ENCODE peak calls at places on chromosomes 4 and X, in four cellular contexts. A is K562, Q is AG04450, F is endothelial cell. P is an unnamed sample.

GRCh38 chr4:87030606-87031441 is 96.0 kb downstream of the AFF1 start:
- DNase-seq in A (peak), Q (no peak), F (no peak), P (no peak)

GRCh38 chr4:113405874-113406722 is 355.4 kb downstream of the CAMK2D start:
- DNase-seq in F (no peak), A (no peak), Q (no peak), P (no peak)

GRCh38 chrX:39309018-39309620 is 507.9 kb downstream of the MID1IP1 start:
- DNase-seq in F (no peak), Q (no peak), A (no peak), P (peak)

GRCh38 chr4:181548873-181549541 is 694.2 kb upstream of the TENM3 start:
- DNase-seq in Q (peak), F (no peak), A (no peak), P (no peak)

GRCh38 chrX:78957768-78958130 is 12.6 kb downstream of the P2RY10 start:
- DNase-seq in F (no peak), Q (no peak), A (no peak), P (peak)

GRCh38 chr4:80322716-80323115 is 12.8 kb upstream of the CFAP299 start:
- DNase-seq in Q (no peak), A (peak), F (no peak), P (no peak)

GRCh38 chr4:25861422-25861926 is 1.3 kb downstream of the SEL1L3 start:
- DNase-seq in A (peak), F (no peak), Q (no peak), P (no peak)

GRCh38 chr4:1207603-1208265 is 35.4 kb upstream of the SPON2 start:
- DNase-seq in F (no peak), Q (peak), A (no peak), P (no peak)

GRCh38 chr4:30860983-30861382 is 140.8 kb downstream of the PCDH7 start:
- DNase-seq in F (no peak), A (no peak), Q (no peak), P (no peak)

GRCh38 chrX:13081385-13082285 is 37.2 kb upstream of the FAM9C start:
- DNase-seq in Q (no peak), F (no peak), A (no peak), P (no peak)

GRCh38 chr4:106114284-106114683 is 201.7 kb downstream of the TBCK start:
- DNase-seq in Q (no peak), F (no peak), A (no peak), P (no peak)

GRCh38 chr4:78889955-78890354 is 49.3 kb downstream of the PAQR3 start:
- DNase-seq in F (no peak), A (no peak), Q (no peak), P (no peak)

GRCh38 chr4:186881521-186882220 is 158.0 kb upstream of the FAT1 start:
- DNase-seq in A (no peak), F (no peak), Q (peak), P (no peak)

GRCh38 chrX:103464071-103464773 is 55.1 kb downstream of the RAB40A start:
- DNase-seq in A (peak), Q (no peak), F (peak), P (peak)

GRCh38 chr4:182809417-182810102 is 107.6 kb downstream of the DCTD start:
- DNase-seq in A (no peak), F (peak), Q (no peak), P (no peak)

GRCh38 chrX:265502-265901 is 15.7 kb upstream of the PLCXD1 start:
- DNase-seq in A (no peak), F (no peak), Q (no peak), P (no peak)

GRCh38 chrX:42746606-42747005 is 31.4 kb downstream of the PPP1R2C start:
- DNase-seq in A (no peak), F (no peak), Q (no peak), P (no peak)

GRCh38 chr4:15149234-15149841 is 147.1 kb downstream of the CPEB2 start:
- DNase-seq in A (no peak), F (no peak), Q (no peak), P (peak)

GRCh38 chr4:70892086-70892769 is 9.9 kb upstream of the MOB1B start:
- DNase-seq in A (peak), Q (no peak), F (no peak), P (no peak)

GRCh38 chr4:55853484-55854046 is at the start of gene EXOC1:
- DNase-seq in Q (peak), F (peak), A (peak), P (peak)

GRCh38 chr4:57504139-57504538 is 394.0 kb upstream of the IGFBP7 start:
- DNase-seq in F (no peak), Q (no peak), A (no peak), P (no peak)

GRCh38 chrX:38664285-38664684 is 102.9 kb downstream of the TSPAN7 start:
- DNase-seq in Q (no peak), F (peak), A (peak), P (no peak)

GRCh38 chr4:97911236-97911906 is 231.9 kb downstream of the STPG2 start:
- DNase-seq in A (no peak), F (no peak), Q (no peak), P (no peak)

GRCh38 chr4:1508161-1509160 is 102.2 kb upstream of the NKX1-1 start:
- DNase-seq in F (no peak), Q (no peak), A (no peak), P (no peak)

GRCh38 chr4:7557447-7557846 is 122.7 kb upstream of the PSAPL1 start:
- DNase-seq in F (no peak), Q (peak), A (no peak), P (no peak)

GRCh38 chr4:10079951-10080873 is 36.4 kb downstream of the WDR1 start:
- DNase-seq in A (no peak), Q (no peak), F (no peak), P (no peak)

GRCh38 chrX:21778236-21778635 is 20.3 kb upstream of the SMPX start:
- DNase-seq in A (no peak), Q (no peak), F (no peak), P (no peak)

GRCh38 chr4:19888587-19888986 is 363.1 kb upstream of the SLIT2 start:
- DNase-seq in Q (no peak), A (no peak), F (no peak), P (no peak)

GRCh38 chr4:53680588-53680987 is 89.3 kb upstream of the LNX1 start:
- DNase-seq in Q (no peak), A (no peak), F (no peak), P (no peak)

GRCh38 chr4:184310881-184311709 is 93.4 kb upstream of the ENPP6 start:
- DNase-seq in F (no peak), A (no peak), Q (no peak), P (no peak)

GRCh38 chrX:72348247-72348979 is 42.7 kb upstream of the CITED1 start:
- DNase-seq in Q (no peak), F (no peak), A (no peak), P (no peak)

GRCh38 chr4:94015956-94016355 is 187.4 kb downstream of the ATOH1 start:
- DNase-seq in Q (no peak), F (no peak), A (no peak), P (no peak)

DNA sequence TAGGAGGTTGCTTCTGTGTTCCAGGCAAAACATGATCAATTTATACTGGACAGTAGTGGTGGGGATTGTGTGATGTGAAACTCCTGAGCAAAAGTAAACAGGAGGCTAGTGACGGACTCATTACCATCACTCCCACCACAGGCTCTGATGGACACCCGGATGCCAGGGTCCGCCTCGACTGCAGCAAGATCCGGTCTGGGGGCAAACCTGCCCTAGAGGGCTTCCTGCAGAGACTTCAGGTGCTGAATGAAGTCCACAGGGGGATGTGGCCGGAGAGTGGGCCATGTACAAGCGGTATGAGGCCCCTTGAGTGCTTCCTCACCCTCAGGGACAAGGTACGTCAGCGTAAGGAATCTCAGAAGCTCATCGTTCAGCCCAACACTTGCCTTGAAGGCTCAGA is 23.4 kb upstream of the TECRL start:
- DNase-seq in Q (no peak), A (no peak), F (no peak), P (no peak)
- TF ChIP-seq CTCF in Q (no peak), A (no peak), F (no peak), P (no peak)

GRCh38 chr4:148415500-148415899 is 26.7 kb downstream of the NR3C2 start:
- DNase-seq in A (no peak), F (no peak), Q (no peak), P (no peak)
- TF ChIP-seq CTCF in A (no peak), F (no peak), Q (no peak), P (no peak)

DNA sequence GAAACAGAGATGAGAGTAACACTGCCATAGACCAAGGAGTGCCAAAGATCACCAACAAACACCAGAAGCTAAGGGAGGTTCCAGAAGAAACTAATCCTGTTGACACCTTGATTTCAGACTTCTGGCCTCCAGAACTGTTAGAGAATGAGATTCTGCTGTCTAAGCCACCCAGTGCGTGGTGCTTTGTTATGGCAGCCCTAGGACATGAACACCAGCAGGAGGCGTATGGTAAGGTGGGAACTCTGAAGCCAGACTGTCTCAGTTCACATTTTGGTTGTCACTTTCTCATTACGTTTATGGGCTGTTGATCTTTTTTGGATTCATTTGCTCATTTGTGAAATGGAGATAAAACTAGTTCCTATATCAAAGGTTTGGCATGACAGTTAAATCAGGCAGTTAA is 142.9 kb downstream of the DCHS2 start:
- DNase-seq in Q (no peak), F (no peak), A (peak), P (no peak)
- TF ChIP-seq CTCF in Q (no peak), F (no peak), A (peak), P (no peak)

DNA sequence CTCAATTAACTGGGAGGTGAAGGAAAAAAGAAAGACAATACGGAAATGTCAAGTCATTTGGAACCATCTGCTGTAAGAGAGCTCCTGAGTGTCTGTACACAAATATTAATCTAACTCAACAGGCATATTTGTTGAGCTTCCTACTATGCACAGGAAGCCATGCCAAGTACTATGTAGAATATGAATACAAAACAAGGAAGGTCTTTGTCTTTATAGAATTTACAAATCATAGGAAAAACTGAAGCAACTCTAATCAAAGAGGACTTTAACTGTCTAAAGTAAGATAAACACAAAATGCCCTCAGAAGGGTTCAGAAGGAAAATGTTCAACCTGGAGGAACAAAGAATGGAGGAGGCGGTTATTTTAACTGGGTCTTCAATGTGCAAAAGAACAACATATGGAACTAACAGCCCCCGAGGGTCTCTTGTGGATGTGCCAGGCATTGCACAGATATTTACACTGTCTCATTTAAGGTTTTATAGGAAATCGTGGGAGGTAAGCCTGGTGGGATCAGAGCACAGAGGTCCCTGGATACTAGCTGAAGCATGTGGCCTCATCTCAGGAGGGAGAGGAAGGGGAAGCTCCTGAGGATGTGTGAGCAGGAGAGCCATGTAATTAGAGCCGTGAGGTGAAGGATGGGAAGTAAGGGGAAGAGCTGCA is 5.8 kb downstream of the FAM114A1 start:
- DNase-seq in A (no peak), Q (no peak), F (no peak), P (no peak)
- TF ChIP-seq CTCF in A (no peak), Q (no peak), F (no peak), P (no peak)

P was measured in GM10248.